ENCODE peak calls at places on chromosome 20, in seven cellular contexts. D, R, J, H, F, I and T are unnamed samples.

GRCh38 chr20:20547876-20548266 is 164.6 kb downstream of the RALGAPA2 start:
- DNase-seq in D (no peak), R (no peak), J (no peak), H (no peak), F (no peak), I (no peak), T (no peak)

GRCh38 chr20:5531318-5532081 is 214.7 kb upstream of the PROKR2 start:
- DNase-seq in D (no peak), R (no peak), J (peak; percentile 81), H (no peak), F (no peak), I (peak; percentile 69), T (no peak)

GRCh38 chr20:55424968-55425367 is 580.4 kb downstream of the CBLN4 start:
- DNase-seq in D (no peak), R (no peak), J (no peak), H (no peak), F (no peak), I (no peak), T (no peak)

GRCh38 chr20:58006346-58007316 is 221.8 kb downstream of the ANKRD60 start:
- DNase-seq in D (no peak), R (no peak), J (no peak), H (no peak), F (no peak), I (no peak), T (no peak)

GRCh38 chr20:64254571-64255360 is 782 bp upstream of the PCMTD2 start:
- DNase-seq in D (no peak), R (no peak), J (no peak), H (no peak), F (no peak), I (no peak), T (no peak)

GRCh38 chr20:17663486-17663885 is 18.6 kb downstream of the RRBP1 start:
- DNase-seq in D (no peak), R (no peak), J (peak; percentile 46), H (no peak), F (no peak), I (peak; percentile 55), T (no peak)

GRCh38 chr20:48090784-48091183 is 305.5 kb upstream of the SULF2 start:
- DNase-seq in D (no peak), R (no peak), J (no peak), H (no peak), F (no peak), I (no peak), T (no peak)

GRCh38 chr20:5767493-5768098 is 17.4 kb downstream of the SHLD1 start:
- DNase-seq in D (no peak), R (no peak), J (no peak), H (no peak), F (no peak), I (no peak), T (peak; percentile 60)

GRCh38 chr20:10113746-10114145 is 79.0 kb downstream of the ANKEF1 start:
- DNase-seq in D (no peak), R (no peak), J (peak; percentile 4), H (no peak), F (no peak), I (no peak), T (no peak)

GRCh38 chr20:16018881-16019280 is 554.4 kb downstream of the KIF16B start:
- DNase-seq in D (no peak), R (no peak), J (no peak), H (no peak), F (no peak), I (no peak), T (no peak)

GRCh38 chr20:40019510-40019909 is 669.5 kb downstream of the MAFB start:
- DNase-seq in D (no peak), R (no peak), J (no peak), H (no peak), F (no peak), I (no peak), T (no peak)

GRCh38 chr20:21512634-21513180 is 1.2 kb downstream of the NKX2-2 start:
- DNase-seq in D (no peak), R (no peak), J (no peak), H (peak; percentile 41), F (no peak), I (no peak), T (no peak)

GRCh38 chr20:57882451-57883161 is 172.8 kb upstream of the PMEPA1 start:
- DNase-seq in D (peak; percentile 57), R (no peak), J (no peak), H (no peak), F (no peak), I (no peak), T (no peak)

GRCh38 chr20:45872626-45873025 is 8.4 kb upstream of the ZSWIM1 start:
- DNase-seq in D (no peak), R (no peak), J (no peak), H (no peak), F (no peak), I (no peak), T (no peak)

GRCh38 chr20:32577657-32578056 is 7.5 kb downstream of the NOL4L start:
- DNase-seq in D (no peak), R (no peak), J (peak; percentile 18), H (no peak), F (no peak), I (peak; percentile 40), T (no peak)

GRCh38 chr20:47319517-47320252 is 36.8 kb downstream of the ZMYND8 start:
- DNase-seq in D (peak; percentile 100), R (no peak), J (peak; percentile 65), H (no peak), F (peak; percentile 52), I (peak; percentile 86), T (no peak)

GRCh38 chr20:53930651-53931504 is 139.5 kb downstream of the BCAS1 start:
- DNase-seq in D (no peak), R (no peak), J (peak; percentile 38), H (no peak), F (no peak), I (no peak), T (no peak)

GRCh38 chr20:8519887-8520286 is 387.8 kb downstream of the PLCB1 start:
- DNase-seq in D (no peak), R (no peak), J (no peak), H (no peak), F (no peak), I (no peak), T (no peak)